ENCODE peak calls at places on chromosomes 16 and 17, in six cellular contexts. D, C, K, O, W and Z are unnamed samples.

GRCh38 chr17:73989671-73990070 is 213.8 kb upstream of the RPL38 start:
- DNase-seq in D (no peak), W (no peak), O (no peak), C (no peak), K (no peak), Z (no peak)

GRCh38 chr16:73949574-73950348 is 346.9 kb upstream of the PSMD7 start:
- DNase-seq in C (no peak), O (no peak), K (no peak), W (peak), D (peak), Z (no peak)

GRCh38 chr17:33494156-33494555 is 201.1 kb upstream of the ASIC2 start:
- DNase-seq in W (no peak), K (no peak), C (no peak), O (no peak), D (no peak), Z (no peak)

GRCh38 chr17:64506576-64507417 is at the start of gene CEP95:
- DNase-seq in W (peak), D (peak), O (peak), C (peak), K (peak), Z (peak)

GRCh38 chr17:77728022-77728671 is 230.4 kb upstream of the TNRC6C start:
- DNase-seq in W (no peak), K (peak), O (no peak), D (no peak), C (no peak), Z (no peak)

GRCh38 chr17:72254808-72255449 is 134.1 kb downstream of the SOX9 start:
- DNase-seq in D (no peak), W (no peak), C (no peak), K (no peak), O (no peak), Z (no peak)

GRCh38 chr17:17239832-17240231 is 2.9 kb upstream of the FLCN start:
- DNase-seq in K (no peak), W (no peak), O (no peak), C (no peak), D (no peak), Z (no peak)

GRCh38 chr17:56505154-56505756 is 88.2 kb upstream of the NOG start:
- DNase-seq in O (no peak), W (no peak), C (no peak), K (no peak), D (no peak), Z (no peak)

GRCh38 chr16:83403751-83404150 is 404.0 kb upstream of the HSBP1 start:
- DNase-seq in C (no peak), K (no peak), W (peak), D (no peak), O (no peak), Z (no peak)

GRCh38 chr16:69469807-69470561 is 45.6 kb downstream of the CYB5B start:
- DNase-seq in O (no peak), C (no peak), D (no peak), W (no peak), K (peak), Z (no peak)

GRCh38 chr16:674968-675883 is at the start of gene RHBDL1:
- DNase-seq in D (no peak), W (no peak), K (no peak), C (no peak), O (no peak), Z (no peak)

GRCh38 chr17:50431219-50431618 is 5.2 kb downstream of the ACSF2 start:
- DNase-seq in C (no peak), D (no peak), K (no peak), W (no peak), O (no peak), Z (no peak)

GRCh38 chr17:28416703-28417311 is 10.8 kb upstream of the SLC46A1 start:
- DNase-seq in D (peak), C (peak), W (peak), K (peak), O (no peak), Z (peak)

GRCh38 chr17:63848834-63849689 is 6.6 kb upstream of the SMARCD2 start:
- DNase-seq in C (peak), O (peak), W (peak), D (peak), K (peak), Z (peak)

GRCh38 chr17:31593806-31594205 is 202.3 kb downstream of the RAB11FIP4 start:
- DNase-seq in C (no peak), W (no peak), O (peak), K (no peak), D (no peak), Z (no peak)

GRCh38 chr17:42192189-42193126 is 1.8 kb downstream of the GHDC start:
- DNase-seq in O (no peak), D (no peak), K (no peak), C (no peak), W (no peak), Z (no peak)

GRCh38 chr17:42283241-42284019 is 4.9 kb upstream of the STAT5A start:
- DNase-seq in O (no peak), D (no peak), C (no peak), K (no peak), W (no peak), Z (no peak)

GRCh38 chr17:12627776-12628491 is 37.8 kb upstream of the MYOCD start:
- DNase-seq in W (no peak), D (no peak), C (no peak), O (no peak), K (no peak), Z (no peak)

GRCh38 chr16:67990018-67990386 is 9.3 kb downstream of the DPEP2 start:
- DNase-seq in C (no peak), W (no peak), O (no peak), K (no peak), D (no peak), Z (no peak)

GRCh38 chr17:2075336-2076056 is 20.6 kb downstream of the HIC1 start:
- DNase-seq in O (no peak), K (no peak), C (no peak), W (no peak), D (no peak), Z (no peak)

GRCh38 chr16:497258-497657 is 30.3 kb upstream of the CAPN15 start:
- DNase-seq in D (no peak), K (no peak), W (no peak), C (no peak), O (no peak), Z (no peak)

GRCh38 chr17:47704781-47705180 is 10.8 kb downstream of the TBKBP1 start:
- DNase-seq in O (no peak), D (no peak), C (no peak), K (no peak), W (no peak), Z (no peak)

GRCh38 chr16:66977341-66978113 is 10.9 kb upstream of the CES4A start:
- DNase-seq in C (peak), W (peak), O (peak), K (peak), D (peak), Z (peak)

GRCh38 chr17:78401246-78401645 is 22.8 kb downstream of the PGS1 start:
- DNase-seq in K (no peak), D (peak), C (no peak), O (no peak), W (no peak), Z (no peak)

GRCh38 chr17:38751144-38751802 is 1.3 kb upstream of the PSMB3 start:
- DNase-seq in C (no peak), W (no peak), O (no peak), K (no peak), D (no peak), Z (no peak)

GRCh38 chr17:56393156-56393555 is 200.3 kb upstream of the NOG start:
- DNase-seq in C (no peak), K (no peak), D (no peak), O (no peak), W (no peak), Z (no peak)

GRCh38 chr16:11049396-11050059 is 105.2 kb downstream of the CLEC16A start:
- DNase-seq in O (no peak), W (no peak), K (no peak), C (no peak), D (no peak), Z (no peak)

GRCh38 chr17:60542066-60542465 is 16.0 kb upstream of the APPBP2 start:
- DNase-seq in D (no peak), C (no peak), W (no peak), O (no peak), K (no peak), Z (no peak)

GRCh38 chr16:68265078-68265925 is 976 bp downstream of the SLC7A6 start:
- DNase-seq in O (peak), D (peak), W (no peak), K (peak), C (peak), Z (no peak)

GRCh38 chr16:24858219-24859041 is 12.7 kb downstream of the SLC5A11 start:
- DNase-seq in C (peak), K (peak), O (no peak), D (no peak), W (no peak), Z (peak)

GRCh38 chr17:49218941-49219913 is 8.7 kb downstream of the ABI3 start:
- DNase-seq in W (no peak), K (peak), D (no peak), C (no peak), O (no peak), Z (no peak)

GRCh38 chr17:40176409-40177110 is 710 bp upstream of the RAPGEFL1 start:
- DNase-seq in C (no peak), O (no peak), K (no peak), W (peak), D (peak), Z (no peak)

GRCh38 chr17:57784226-57784895 is 39.3 kb upstream of the CCDC182 start:
- DNase-seq in K (no peak), C (no peak), W (no peak), D (no peak), O (no peak), Z (no peak)

GRCh38 chr17:2051388-2052237 is 3.3 kb upstream of the HIC1 start:
- DNase-seq in C (no peak), D (no peak), O (no peak), W (no peak), K (no peak), Z (no peak)

GRCh38 chr17:42484304-42484703 is 25.6 kb downstream of the ATP6V0A1 start:
- DNase-seq in D (no peak), W (no peak), C (peak), O (no peak), K (no peak), Z (no peak)

GRCh38 chr16:83945587-83945986 is 7.5 kb upstream of the OSGIN1 start:
- DNase-seq in W (no peak), O (no peak), D (no peak), C (no peak), K (no peak), Z (no peak)

GRCh38 chr16:21194771-21195301 is 16.5 kb downstream of the ZP2 start:
- DNase-seq in C (no peak), K (no peak), W (no peak), D (no peak), O (no peak), Z (no peak)

GRCh38 chr17:76723812-76724211 is 2.6 kb downstream of the JMJD6 start:
- DNase-seq in O (no peak), C (no peak), K (no peak), D (no peak), W (no peak), Z (no peak)

DNA sequence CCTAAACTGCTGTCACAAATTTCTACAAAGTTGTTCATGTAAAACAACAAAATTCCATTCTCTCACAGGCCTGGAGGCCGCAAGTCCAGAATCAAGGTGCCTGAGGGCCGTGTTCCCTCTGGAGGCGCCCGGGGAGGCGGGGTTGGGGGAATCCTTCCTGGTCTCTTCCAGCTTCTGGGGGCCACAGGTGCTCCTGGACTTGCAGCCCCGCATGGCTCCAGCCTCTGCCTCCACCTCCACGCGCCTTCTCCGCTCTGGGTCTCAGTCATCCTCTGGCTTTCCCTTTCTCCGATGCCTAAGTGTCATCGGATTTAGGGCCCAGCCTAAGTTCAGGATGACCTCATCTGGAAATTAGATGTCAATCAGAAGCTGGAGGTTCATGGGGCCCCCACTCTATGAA is 28.6 kb upstream of the BAHCC1 start:
- DNase-seq in O (no peak), K (no peak), C (no peak), W (no peak), D (no peak), Z (no peak)
- H3K27ac ChIP-seq in O (no peak), K (no peak), C (no peak), W (no peak), D (peak), Z (no peak)

GRCh38 chr17:13646411-13646810 is 44.7 kb upstream of the HS3ST3A1 start:
- DNase-seq in D (no peak), O (no peak), C (no peak), W (no peak), K (no peak), Z (no peak)

GRCh38 chr17:13640559-13640958 is 38.8 kb upstream of the HS3ST3A1 start:
- DNase-seq in D (no peak), K (no peak), W (no peak), O (no peak), C (no peak), Z (no peak)

GRCh38 chr17:13646969-13647368 is 45.2 kb upstream of the HS3ST3A1 start:
- DNase-seq in O (no peak), D (no peak), W (no peak), C (no peak), K (no peak), Z (no peak)

GRCh38 chr17:13642188-13642587 is 40.5 kb upstream of the HS3ST3A1 start:
- DNase-seq in W (no peak), C (no peak), D (no peak), K (no peak), O (no peak), Z (no peak)

DNA sequence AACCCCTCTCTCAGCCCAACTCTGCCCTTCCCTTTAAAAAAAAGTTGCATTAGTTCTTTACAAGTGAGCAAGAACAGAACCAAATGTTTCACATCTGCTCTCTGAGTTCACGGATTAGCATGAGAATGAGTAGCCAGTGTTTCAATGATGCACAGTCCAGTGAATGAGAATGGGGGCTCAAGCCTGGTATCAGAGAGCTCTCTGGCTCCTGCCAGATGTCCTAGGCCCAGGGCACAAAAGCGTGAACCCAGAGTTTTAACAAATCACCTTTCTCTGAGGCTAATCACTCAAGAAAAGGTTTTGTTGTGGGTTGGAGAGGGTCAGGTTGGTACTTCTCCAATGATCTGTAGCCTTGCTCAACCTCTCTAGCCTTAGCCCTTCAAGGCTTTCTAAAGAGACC is 41.5 kb upstream of the HS3ST3A1 start:
- DNase-seq in D (no peak), O (no peak), W (no peak), C (no peak), K (no peak), Z (no peak)
- H3K27ac ChIP-seq in D (no peak), O (no peak), W (no peak), C (no peak), K (no peak), Z (no peak)

DNA sequence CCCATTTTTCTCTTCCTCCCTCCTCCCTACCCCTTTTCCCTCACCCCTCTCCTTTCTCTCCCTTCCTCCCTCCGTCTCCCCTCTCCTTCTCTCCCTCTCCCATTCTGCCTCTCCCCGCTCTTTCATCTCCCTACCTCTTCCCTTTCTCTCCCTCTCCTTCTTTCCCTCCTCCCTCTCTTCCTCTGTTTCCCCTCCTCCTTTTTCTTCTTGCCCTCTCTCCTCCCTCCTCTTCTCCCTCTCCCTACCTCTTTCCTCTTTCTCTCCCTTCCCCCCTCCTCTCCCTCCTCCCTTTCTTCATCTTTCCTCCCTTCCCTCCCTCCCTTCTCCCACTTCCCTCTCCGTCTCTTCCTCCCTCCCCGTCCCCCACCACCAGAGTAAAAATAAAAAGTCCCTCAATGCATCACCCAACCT is 10.5 kb downstream of the CHD9NB start:
- DNase-seq in O (no peak), W (no peak), C (no peak), D (no peak), K (no peak), Z (no peak)
- H3K27ac ChIP-seq in O (peak), W (peak), C (no peak), D (peak), K (no peak), Z (no peak)

GRCh38 chr16:55277536-55277935 is 46.5 kb upstream of the IRX6 start:
- DNase-seq in O (no peak), K (no peak), C (no peak), W (no peak), D (no peak), Z (no peak)

GRCh38 chr16:55273959-55274358 is 50.0 kb upstream of the IRX6 start:
- DNase-seq in O (no peak), W (no peak), K (no peak), C (no peak), D (no peak), Z (no peak)

GRCh38 chr16:55274391-55274790 is 49.6 kb upstream of the IRX6 start:
- DNase-seq in D (no peak), W (no peak), K (no peak), O (no peak), C (no peak), Z (no peak)

GRCh38 chr16:55273356-55273755 is 50.6 kb upstream of the IRX6 start:
- DNase-seq in O (no peak), K (no peak), D (no peak), C (no peak), W (no peak), Z (no peak)

GRCh38 chr16:55275869-55276268 is 48.1 kb upstream of the IRX6 start:
- DNase-seq in W (no peak), K (no peak), O (no peak), C (no peak), D (no peak), Z (no peak)
- H3K27ac ChIP-seq in W (no peak), K (no peak), O (no peak), C (no peak), D (no peak), Z (no peak)

GRCh38 chr17:80861360-80861861 is 130.2 kb upstream of the CHMP6 start:
- DNase-seq in C (no peak), O (no peak), D (no peak), W (no peak), K (no peak), Z (no peak)

GRCh38 chr17:80863626-80864025 is 128.0 kb upstream of the CHMP6 start:
- DNase-seq in C (no peak), K (no peak), W (no peak), D (no peak), O (no peak), Z (no peak)

GRCh38 chr17:80862341-80862969 is 129.2 kb upstream of the CHMP6 start:
- DNase-seq in K (peak), C (no peak), W (no peak), O (no peak), D (no peak), Z (no peak)

GRCh38 chr17:80861892-80862291 is 129.7 kb upstream of the CHMP6 start:
- DNase-seq in W (peak), O (no peak), K (no peak), C (peak), D (peak), Z (no peak)

GRCh38 chr17:80862978-80863377 is 128.7 kb upstream of the CHMP6 start:
- DNase-seq in O (no peak), C (no peak), D (no peak), K (no peak), W (no peak), Z (no peak)
- H3K27ac ChIP-seq in O (no peak), C (no peak), D (no peak), K (no peak), W (no peak), Z (no peak)